ENCODE peak calls at places on chromosome 10, in ten cellular contexts. X, S, I, A, B, G, T, K, L and N are unnamed samples.

GRCh38 chr10:79274279-79275104 is 72.8 kb upstream of the PPIF start:
- ATAC-seq in X (peak; percentile 88), S (peak; percentile 84), I (peak; percentile 86), A (peak; percentile 69), B (peak; percentile 86), G (no peak), T (no peak), K (no peak), L (peak; percentile 39), N (no peak)

GRCh38 chr10:109174526-109174925 is 748.8 kb downstream of the XPNPEP1 start:
- ATAC-seq in X (no peak), S (no peak), I (no peak), A (no peak), B (no peak), G (no peak), T (no peak), K (no peak), L (no peak), N (no peak)

GRCh38 chr10:96687317-96688012 is 32.8 kb downstream of the PIK3AP1 start:
- ATAC-seq in X (no peak), S (peak; percentile 73), I (peak; percentile 46), A (peak; percentile 55), B (no peak), G (peak; percentile 16), T (no peak), K (no peak), L (no peak), N (no peak)

GRCh38 chr10:3126741-3127342 is 45.7 kb downstream of the PITRM1 start:
- ATAC-seq in X (peak; percentile 77), S (peak; percentile 43), I (peak; percentile 59), A (peak; percentile 60), B (peak; percentile 37), G (no peak), T (no peak), K (no peak), L (peak; percentile 80), N (no peak)

GRCh38 chr10:94038024-94038423 is 44.3 kb downstream of the PLCE1 start:
- ATAC-seq in X (no peak), S (no peak), I (no peak), A (no peak), B (no peak), G (no peak), T (no peak), K (no peak), L (no peak), N (no peak)

GRCh38 chr10:51214207-51214896 is 140.1 kb downstream of the PRKG1 start:
- ATAC-seq in X (peak; percentile 40), S (no peak), I (peak; percentile 46), A (no peak), B (no peak), G (no peak), T (no peak), K (no peak), L (no peak), N (no peak)

GRCh38 chr10:79158004-79158340 is 89.2 kb downstream of the ZMIZ1 start:
- ATAC-seq in X (no peak), S (peak; percentile 31), I (no peak), A (peak; percentile 51), B (no peak), G (no peak), T (no peak), K (no peak), L (no peak), N (no peak)

GRCh38 chr10:124523301-124523871 is 61.8 kb downstream of the LHPP start:
- ATAC-seq in X (no peak), S (peak; percentile 68), I (peak; percentile 28), A (peak; percentile 56), B (peak; percentile 64), G (no peak), T (no peak), K (no peak), L (peak; percentile 49), N (no peak)

GRCh38 chr10:110746969-110747608 is 103.0 kb downstream of the RBM20 start:
- ATAC-seq in X (no peak), S (no peak), I (no peak), A (no peak), B (no peak), G (no peak), T (no peak), K (no peak), L (peak; percentile 23), N (no peak)

GRCh38 chr10:42646692-42647640 is 8.6 kb upstream of the ZNF33B start:
- ATAC-seq in X (no peak), S (peak; percentile 39), I (no peak), A (peak; percentile 35), B (no peak), G (no peak), T (no peak), K (no peak), L (peak; percentile 76), N (no peak)

GRCh38 chr10:4512557-4513286 is 313.3 kb upstream of the AKR1E2 start:
- ATAC-seq in X (no peak), S (peak; percentile 64), I (peak; percentile 57), A (peak; percentile 73), B (peak; percentile 47), G (no peak), T (no peak), K (no peak), L (peak; percentile 77), N (no peak)

GRCh38 chr10:119420950-119421875 is 121.3 kb downstream of the RGS10 start:
- ATAC-seq in X (no peak), S (no peak), I (peak; percentile 2), A (no peak), B (no peak), G (no peak), T (no peak), K (no peak), L (no peak), N (no peak)

GRCh38 chr10:103828587-103829186 is 26.7 kb downstream of the SH3PXD2A start:
- ATAC-seq in X (no peak), S (no peak), I (no peak), A (no peak), B (no peak), G (no peak), T (no peak), K (no peak), L (no peak), N (no peak)

GRCh38 chr10:1228463-1228975 is 172.3 kb downstream of the WDR37 start:
- ATAC-seq in X (no peak), S (no peak), I (no peak), A (no peak), B (no peak), G (no peak), T (no peak), K (no peak), L (no peak), N (no peak)

GRCh38 chr10:101939718-101940117 is 96.1 kb upstream of the KCNIP2 start:
- ATAC-seq in X (peak; percentile 43), S (no peak), I (peak; percentile 73), A (peak; percentile 19), B (no peak), G (no peak), T (no peak), K (no peak), L (no peak), N (no peak)